ENCODE peak calls at places on chromosome 21, in seven cellular contexts. G, S, U, M, I, Q and A are unnamed samples.

GRCh38 chr21:46325073-46325912 is 1.3 kb downstream of the PCNT start:
- DNase-seq in S (peak; percentile 7), G (no peak), U (peak; percentile 50), Q (peak; percentile 52), I (peak; percentile 71), M (peak; percentile 63), A (peak; percentile 64)

GRCh38 chr21:16535100-16535418 is 805.3 kb downstream of the USP25 start:
- DNase-seq in G (no peak), I (peak; percentile 92), U (no peak), S (no peak), M (peak; percentile 33), Q (peak; percentile 43), A (peak; percentile 74)

GRCh38 chr21:45613396-45613795 is 30.1 kb upstream of the PCBP3 start:
- DNase-seq in I (no peak), M (no peak), G (no peak), U (no peak), Q (no peak), S (no peak), A (no peak)

GRCh38 chr21:17607684-17608083 is 5.0 kb downstream of the BTG3 start:
- DNase-seq in G (no peak), M (no peak), U (no peak), S (no peak), Q (peak; percentile 53), I (no peak), A (no peak)

GRCh38 chr21:26565105-26565504 is 8.0 kb downstream of the CYYR1 start:
- DNase-seq in U (no peak), S (no peak), M (no peak), Q (no peak), G (no peak), I (no peak), A (no peak)

GRCh38 chr21:29105218-29105617 is 25.2 kb upstream of the MAP3K7CL start:
- DNase-seq in S (no peak), Q (peak; percentile 27), I (peak; percentile 59), G (no peak), M (no peak), U (peak; percentile 40), A (peak; percentile 86)

GRCh38 chr21:36481639-36482038 is 1.7 kb upstream of the CLDN14 start:
- DNase-seq in U (no peak), M (no peak), I (no peak), G (no peak), Q (no peak), S (no peak), A (no peak)

GRCh38 chr21:44012474-44013379 is 618 bp downstream of the TRAPPC10 start:
- DNase-seq in I (peak; percentile 71), G (no peak), M (peak; percentile 63), U (peak; percentile 45), Q (peak; percentile 35), S (peak; percentile 75), A (peak; percentile 58)

GRCh38 chr21:40227111-40227510 is 359.9 kb downstream of the PCP4 start:
- DNase-seq in G (no peak), Q (no peak), U (no peak), I (no peak), S (no peak), M (no peak), A (no peak)

GRCh38 chr21:36104306-36105300 is 30.3 kb upstream of the CBR3 start:
- DNase-seq in I (peak; percentile 21), S (peak; percentile 58), M (no peak), U (no peak), G (no peak), Q (peak; percentile 40), A (peak; percentile 28)

GRCh38 chr21:45880097-45881068 is 101.2 kb upstream of the COL6A1 start:
- DNase-seq in S (peak; percentile 67), M (peak; percentile 82), G (peak; percentile 10), Q (peak; percentile 93), U (peak; percentile 79), I (peak; percentile 87), A (peak; percentile 89)

GRCh38 chr21:43975469-43976098 is 36.5 kb upstream of the TRAPPC10 start:
- DNase-seq in U (peak; percentile 87), M (peak; percentile 88), S (peak; percentile 78), I (peak; percentile 74), Q (peak; percentile 63), G (peak; percentile 39), A (peak; percentile 62)

GRCh38 chr21:33971492-33972013 is 55.9 kb upstream of the ATP5PO start:
- DNase-seq in M (no peak), G (peak; percentile 73), I (peak; percentile 23), Q (peak; percentile 62), S (no peak), U (no peak), A (peak; percentile 80)

GRCh38 chr21:31426235-31426797 is 82.3 kb upstream of the TIAM1 start:
- DNase-seq in M (no peak), I (peak; percentile 48), G (no peak), Q (no peak), S (no peak), U (no peak), A (no peak)

GRCh38 chr21:37546299-37546908 is 179.8 kb downstream of the DYRK1A start:
- DNase-seq in Q (no peak), I (no peak), U (no peak), S (no peak), M (no peak), G (no peak), A (no peak)

GRCh38 chr21:29466532-29466931 is 167.8 kb downstream of the BACH1 start:
- DNase-seq in S (no peak), M (no peak), G (no peak), I (no peak), U (no peak), Q (no peak), A (no peak)

GRCh38 chr21:17829472-17829871 is 10.3 kb upstream of the C21orf91 start:
- DNase-seq in Q (peak; percentile 27), I (peak; percentile 69), M (peak; percentile 49), G (no peak), S (no peak), U (no peak), A (peak; percentile 14)

GRCh38 chr21:33865176-33865575 is 50.4 kb downstream of the ATP5PO start:
- DNase-seq in U (no peak), G (no peak), S (no peak), Q (no peak), I (no peak), M (no peak), A (no peak)

GRCh38 chr21:46599251-46599572 is 5.7 kb downstream of the S100B start:
- DNase-seq in S (no peak), M (peak; percentile 95), I (peak; percentile 92), U (no peak), G (no peak), Q (no peak), A (peak; percentile 78)

GRCh38 chr21:39518055-39518844 is 66.5 kb downstream of the SH3BGR start:
- DNase-seq in Q (peak; percentile 61), M (peak; percentile 73), G (peak; percentile 7), U (peak; percentile 74), I (peak; percentile 53), S (peak; percentile 15), A (peak; percentile 74)

GRCh38 chr21:38903578-38904193 is 98.0 kb downstream of the ETS2 start:
- DNase-seq in Q (peak; percentile 98), S (no peak), G (no peak), M (no peak), U (no peak), I (no peak), A (no peak)